ENCODE peak calls at places on chromosomes 1 and 21, in six cellular contexts. One of them, this sample, is unnamed.

GRCh38 chr21:23101111-23101510 is 2102.9 kb downstream of the NCAM2 start:
- DNase-seq in B cell: no peak
- DNase-seq in omental fat pad: no peak
- DNase-seq in mesothelial cell of epicardium: no peak
- DNase-seq in astrocyte of the spinal cord: no peak
- DNase-seq in WTC11: no peak
- DNase-seq in this sample: no peak

GRCh38 chr21:46063227-46063626 is 34.7 kb upstream of the COL6A2 start:
- DNase-seq in B cell: no peak
- DNase-seq in omental fat pad: no peak
- DNase-seq in mesothelial cell of epicardium: peak
- DNase-seq in astrocyte of the spinal cord: no peak
- DNase-seq in WTC11: no peak
- DNase-seq in this sample: no peak

GRCh38 chr21:15840406-15840805 is 110.6 kb downstream of the USP25 start:
- DNase-seq in B cell: no peak
- DNase-seq in omental fat pad: no peak
- DNase-seq in mesothelial cell of epicardium: no peak
- DNase-seq in astrocyte of the spinal cord: no peak
- DNase-seq in WTC11: no peak
- DNase-seq in this sample: no peak

GRCh38 chr1:182392045-182393028 is 747 bp upstream of the GLUL start:
- DNase-seq in B cell: no peak
- DNase-seq in omental fat pad: no peak
- DNase-seq in mesothelial cell of epicardium: no peak
- DNase-seq in astrocyte of the spinal cord: peak
- DNase-seq in WTC11: peak
- DNase-seq in this sample: no peak

GRCh38 chr1:162689745-162690671 is 57.7 kb downstream of the DDR2 start:
- DNase-seq in B cell: no peak
- DNase-seq in omental fat pad: no peak
- DNase-seq in mesothelial cell of epicardium: no peak
- DNase-seq in astrocyte of the spinal cord: peak
- DNase-seq in WTC11: no peak
- DNase-seq in this sample: no peak

GRCh38 chr1:32878183-32878582 is 7.5 kb upstream of the FNDC5 start:
- DNase-seq in B cell: no peak
- DNase-seq in omental fat pad: no peak
- DNase-seq in mesothelial cell of epicardium: no peak
- DNase-seq in astrocyte of the spinal cord: peak
- DNase-seq in WTC11: no peak
- DNase-seq in this sample: peak

GRCh38 chr1:63847308-63847910 is 73.6 kb downstream of the ROR1 start:
- DNase-seq in B cell: no peak
- DNase-seq in omental fat pad: no peak
- DNase-seq in mesothelial cell of epicardium: no peak
- DNase-seq in astrocyte of the spinal cord: no peak
- DNase-seq in WTC11: no peak
- DNase-seq in this sample: peak

GRCh38 chr21:9008636-9009035 is 1512.7 kb upstream of the TPTE start:
- DNase-seq in B cell: no peak
- DNase-seq in omental fat pad: no peak
- DNase-seq in mesothelial cell of epicardium: no peak
- DNase-seq in astrocyte of the spinal cord: no peak
- DNase-seq in WTC11: no peak
- DNase-seq in this sample: no peak

GRCh38 chr21:38645282-38645681 is 147.0 kb upstream of the ERG start:
- DNase-seq in B cell: no peak
- DNase-seq in omental fat pad: no peak
- DNase-seq in mesothelial cell of epicardium: no peak
- DNase-seq in astrocyte of the spinal cord: peak
- DNase-seq in WTC11: no peak
- DNase-seq in this sample: peak

GRCh38 chr21:16533692-16534407 is 804.1 kb downstream of the USP25 start:
- DNase-seq in B cell: no peak
- DNase-seq in omental fat pad: no peak
- DNase-seq in mesothelial cell of epicardium: no peak
- DNase-seq in astrocyte of the spinal cord: no peak
- DNase-seq in WTC11: no peak
- DNase-seq in this sample: no peak

GRCh38 chr1:173531069-173531693 is 54.0 kb downstream of the PRDX6 start:
- DNase-seq in B cell: no peak
- DNase-seq in omental fat pad: no peak
- DNase-seq in mesothelial cell of epicardium: no peak
- DNase-seq in astrocyte of the spinal cord: no peak
- DNase-seq in WTC11: no peak
- DNase-seq in this sample: no peak

GRCh38 chr1:225440380-225440957 is 12.6 kb upstream of the LBR start:
- DNase-seq in B cell: no peak
- DNase-seq in omental fat pad: no peak
- DNase-seq in mesothelial cell of epicardium: no peak
- DNase-seq in astrocyte of the spinal cord: no peak
- DNase-seq in WTC11: no peak
- DNase-seq in this sample: no peak

GRCh38 chr1:207076181-207076949 is 12.3 kb upstream of the C4BPB start:
- DNase-seq in B cell: no peak
- DNase-seq in omental fat pad: no peak
- DNase-seq in mesothelial cell of epicardium: no peak
- DNase-seq in astrocyte of the spinal cord: no peak
- DNase-seq in WTC11: no peak
- DNase-seq in this sample: no peak

GRCh38 chr1:51768971-51769601 is 109.4 kb downstream of the NRDC start:
- DNase-seq in B cell: peak
- DNase-seq in omental fat pad: no peak
- DNase-seq in mesothelial cell of epicardium: no peak
- DNase-seq in astrocyte of the spinal cord: peak
- DNase-seq in WTC11: no peak
- DNase-seq in this sample: peak

GRCh38 chr1:248611883-248612282 is 14.4 kb upstream of the OR2T10 start:
- DNase-seq in B cell: no peak
- DNase-seq in omental fat pad: no peak
- DNase-seq in mesothelial cell of epicardium: no peak
- DNase-seq in astrocyte of the spinal cord: no peak
- DNase-seq in WTC11: no peak
- DNase-seq in this sample: no peak

GRCh38 chr1:243473281-243474210 is 217.7 kb downstream of the SDCCAG8 start:
- DNase-seq in B cell: no peak
- DNase-seq in omental fat pad: no peak
- DNase-seq in mesothelial cell of epicardium: no peak
- DNase-seq in astrocyte of the spinal cord: peak
- DNase-seq in WTC11: no peak
- DNase-seq in this sample: peak

GRCh38 chr1:10652626-10653025 is 143.8 kb downstream of the CASZ1 start:
- DNase-seq in B cell: no peak
- DNase-seq in omental fat pad: no peak
- DNase-seq in mesothelial cell of epicardium: no peak
- DNase-seq in astrocyte of the spinal cord: no peak
- DNase-seq in WTC11: no peak
- DNase-seq in this sample: no peak

GRCh38 chr1:51569284-51570062 is 47.4 kb upstream of the OSBPL9 start:
- DNase-seq in B cell: peak
- DNase-seq in omental fat pad: no peak
- DNase-seq in mesothelial cell of epicardium: no peak
- DNase-seq in astrocyte of the spinal cord: peak
- DNase-seq in WTC11: no peak
- DNase-seq in this sample: peak

GRCh38 chr21:43767980-43768867 is 7.9 kb downstream of the CSTB start:
- DNase-seq in B cell: no peak
- DNase-seq in omental fat pad: peak
- DNase-seq in mesothelial cell of epicardium: no peak
- DNase-seq in astrocyte of the spinal cord: peak
- DNase-seq in WTC11: peak
- DNase-seq in this sample: peak

GRCh38 chr1:183318433-183318832 is 99.7 kb downstream of the NMNAT2 start:
- DNase-seq in B cell: no peak
- DNase-seq in omental fat pad: no peak
- DNase-seq in mesothelial cell of epicardium: no peak
- DNase-seq in astrocyte of the spinal cord: peak
- DNase-seq in WTC11: peak
- DNase-seq in this sample: peak

GRCh38 chr1:210250665-210250997 is 18.0 kb downstream of the SERTAD4 start:
- DNase-seq in B cell: peak
- DNase-seq in omental fat pad: no peak
- DNase-seq in mesothelial cell of epicardium: no peak
- DNase-seq in astrocyte of the spinal cord: no peak
- DNase-seq in WTC11: peak
- DNase-seq in this sample: no peak

GRCh38 chr1:41378999-41379740 is 17.9 kb downstream of the FOXO6 start:
- DNase-seq in B cell: no peak
- DNase-seq in omental fat pad: no peak
- DNase-seq in mesothelial cell of epicardium: no peak
- DNase-seq in astrocyte of the spinal cord: no peak
- DNase-seq in WTC11: no peak
- DNase-seq in this sample: no peak

GRCh38 chr1:151314137-151314875 is 12.9 kb downstream of the PI4KB start:
- DNase-seq in B cell: no peak
- DNase-seq in omental fat pad: peak
- DNase-seq in mesothelial cell of epicardium: no peak
- DNase-seq in astrocyte of the spinal cord: peak
- DNase-seq in WTC11: no peak
- DNase-seq in this sample: no peak

GRCh38 chr1:215992620-215993019 is 425.5 kb downstream of the KCTD3 start:
- DNase-seq in B cell: no peak
- DNase-seq in omental fat pad: no peak
- DNase-seq in mesothelial cell of epicardium: no peak
- DNase-seq in astrocyte of the spinal cord: peak
- DNase-seq in WTC11: no peak
- DNase-seq in this sample: peak

DNA sequence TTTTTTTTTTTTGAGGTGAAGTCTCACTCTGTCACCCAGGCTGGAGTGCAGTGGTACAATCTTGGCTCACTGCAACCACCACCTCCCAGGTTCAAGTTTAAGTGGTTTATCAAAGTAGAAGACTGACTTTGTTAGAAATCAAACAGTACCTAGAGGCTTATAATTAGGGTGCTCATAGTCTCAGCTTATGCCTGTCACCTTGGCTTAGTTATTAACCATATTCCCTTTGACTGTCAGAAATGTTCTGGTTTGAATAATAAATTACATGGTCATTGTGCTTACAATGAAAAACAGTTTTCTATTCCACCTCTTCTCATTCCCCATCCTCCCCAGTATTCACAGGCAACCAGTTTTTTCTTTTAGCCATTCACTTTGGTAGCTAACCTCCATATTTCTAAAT is 54.8 kb downstream of the CTTNBP2NL start:
- DNase-seq in B cell: no peak
- DNase-seq in omental fat pad: no peak
- DNase-seq in mesothelial cell of epicardium: no peak
- DNase-seq in astrocyte of the spinal cord: no peak
- DNase-seq in WTC11: no peak
- DNase-seq in this sample: no peak
- TF ChIP-seq CTCF in B cell: no peak
- TF ChIP-seq CTCF in omental fat pad: no peak
- TF ChIP-seq CTCF in mesothelial cell of epicardium: no peak
- TF ChIP-seq CTCF in astrocyte of the spinal cord: no peak
- TF ChIP-seq CTCF in WTC11: no peak
- TF ChIP-seq CTCF in this sample: no peak

GRCh38 chr1:218796773-218797172 is 376.9 kb upstream of the LYPLAL1 start:
- DNase-seq in B cell: no peak
- DNase-seq in omental fat pad: no peak
- DNase-seq in mesothelial cell of epicardium: no peak
- DNase-seq in astrocyte of the spinal cord: no peak
- DNase-seq in WTC11: no peak
- DNase-seq in this sample: no peak
- TF ChIP-seq CTCF in B cell: no peak
- TF ChIP-seq CTCF in omental fat pad: no peak
- TF ChIP-seq CTCF in mesothelial cell of epicardium: no peak
- TF ChIP-seq CTCF in astrocyte of the spinal cord: no peak
- TF ChIP-seq CTCF in WTC11: no peak
- TF ChIP-seq CTCF in this sample: no peak

GRCh38 chr1:37399830-37400790 is 74.3 kb upstream of the ZC3H12A start:
- DNase-seq in B cell: no peak
- DNase-seq in omental fat pad: no peak
- DNase-seq in mesothelial cell of epicardium: no peak
- DNase-seq in astrocyte of the spinal cord: no peak
- DNase-seq in WTC11: no peak
- DNase-seq in this sample: no peak

GRCh38 chr1:37394574-37395464 is 79.6 kb upstream of the ZC3H12A start:
- DNase-seq in B cell: no peak
- DNase-seq in omental fat pad: no peak
- DNase-seq in mesothelial cell of epicardium: no peak
- DNase-seq in astrocyte of the spinal cord: no peak
- DNase-seq in WTC11: peak
- DNase-seq in this sample: no peak

GRCh38 chr1:37393585-37394120 is 80.7 kb upstream of the ZC3H12A start:
- DNase-seq in B cell: no peak
- DNase-seq in omental fat pad: no peak
- DNase-seq in mesothelial cell of epicardium: no peak
- DNase-seq in astrocyte of the spinal cord: no peak
- DNase-seq in WTC11: no peak
- DNase-seq in this sample: no peak

GRCh38 chr1:37399205-37399604 is 75.2 kb upstream of the ZC3H12A start:
- DNase-seq in B cell: no peak
- DNase-seq in omental fat pad: no peak
- DNase-seq in mesothelial cell of epicardium: no peak
- DNase-seq in astrocyte of the spinal cord: no peak
- DNase-seq in WTC11: no peak
- DNase-seq in this sample: no peak

DNA sequence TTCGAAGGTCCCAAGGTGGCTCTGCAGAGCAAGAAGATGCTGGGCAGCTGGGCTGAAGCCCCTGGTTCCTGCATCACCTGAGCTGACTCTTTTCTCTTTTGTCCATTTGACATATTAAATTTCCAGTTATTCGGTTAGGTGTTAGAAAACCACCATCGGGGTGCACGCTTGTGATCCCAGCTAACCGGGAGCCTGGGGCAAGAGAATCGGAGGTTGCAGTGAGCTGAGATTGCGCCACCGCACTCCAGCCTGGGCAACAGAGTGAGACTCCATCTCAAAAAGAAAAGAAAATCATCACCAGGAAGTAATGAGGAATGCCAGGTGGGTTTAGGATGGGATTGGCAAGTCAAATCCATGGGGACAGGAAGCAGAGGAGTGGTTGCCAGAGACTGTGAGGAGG is 76.3 kb upstream of the ZC3H12A start:
- DNase-seq in B cell: no peak
- DNase-seq in omental fat pad: no peak
- DNase-seq in mesothelial cell of epicardium: no peak
- DNase-seq in astrocyte of the spinal cord: no peak
- DNase-seq in WTC11: no peak
- DNase-seq in this sample: no peak
- TF ChIP-seq CTCF in B cell: no peak
- TF ChIP-seq CTCF in omental fat pad: no peak
- TF ChIP-seq CTCF in mesothelial cell of epicardium: no peak
- TF ChIP-seq CTCF in astrocyte of the spinal cord: no peak
- TF ChIP-seq CTCF in WTC11: no peak
- TF ChIP-seq CTCF in this sample: no peak

DNA sequence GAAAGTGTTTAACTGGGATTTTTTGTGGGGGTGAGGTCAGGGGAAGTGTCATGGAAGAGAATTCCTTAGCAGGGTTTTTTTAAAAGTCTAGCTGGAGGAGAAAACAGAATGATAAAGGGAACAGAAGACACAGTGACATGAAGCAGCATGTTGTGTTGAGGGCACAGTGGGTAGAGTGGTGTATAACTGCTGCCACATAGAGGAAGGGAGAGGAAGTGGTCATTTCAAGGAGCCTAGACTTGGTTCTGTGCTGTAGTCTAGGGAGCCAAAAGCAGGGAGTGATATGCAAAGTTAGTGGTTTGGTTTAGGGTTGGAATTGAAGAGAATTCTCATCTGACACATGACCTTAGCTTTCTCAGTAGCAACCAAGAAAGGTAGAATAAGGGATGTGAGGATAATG is 10.2 kb downstream of the EEIG2 start:
- DNase-seq in B cell: peak
- DNase-seq in omental fat pad: no peak
- DNase-seq in mesothelial cell of epicardium: no peak
- DNase-seq in astrocyte of the spinal cord: no peak
- DNase-seq in WTC11: no peak
- DNase-seq in this sample: peak
- TF ChIP-seq CTCF in B cell: peak
- TF ChIP-seq CTCF in omental fat pad: no peak
- TF ChIP-seq CTCF in mesothelial cell of epicardium: peak
- TF ChIP-seq CTCF in astrocyte of the spinal cord: peak
- TF ChIP-seq CTCF in WTC11: no peak
- TF ChIP-seq CTCF in this sample: peak